ENCODE peak calls at places on chromosomes 6 and 20, in four cellular contexts. One of them, this sample, is unnamed.

GRCh38 chr6:36327226-36328009 is 9.3 kb downstream of the BNIP5 start:
- DNase-seq in SK-N-MC: no peak
- DNase-seq in adipocyte: no peak
- DNase-seq in neural progenitor cell: no peak
- DNase-seq in this sample: peak; percentile 55

GRCh38 chr6:89321571-89321970 is 6.5 kb upstream of the GABRR2 start:
- DNase-seq in neural progenitor cell: no peak
- DNase-seq in SK-N-MC: no peak
- DNase-seq in adipocyte: no peak
- DNase-seq in this sample: no peak

GRCh38 chr6:70413829-70414494 is 654 bp downstream of the FAM135A start:
- DNase-seq in adipocyte: peak; percentile 53
- DNase-seq in neural progenitor cell: peak; percentile 37
- DNase-seq in SK-N-MC: no peak
- DNase-seq in this sample: no peak

GRCh38 chr6:32120573-32121059 is 7.4 kb downstream of the ATF6B start:
- DNase-seq in adipocyte: no peak
- DNase-seq in neural progenitor cell: no peak
- DNase-seq in SK-N-MC: no peak
- DNase-seq in this sample: no peak

GRCh38 chr6:66605971-66606370 is 898.9 kb upstream of the EYS start:
- DNase-seq in adipocyte: no peak
- DNase-seq in neural progenitor cell: no peak
- DNase-seq in SK-N-MC: no peak
- DNase-seq in this sample: no peak

GRCh38 chr20:5127859-5128409 is 1.1 kb downstream of the CDS2 start:
- DNase-seq in adipocyte: no peak
- DNase-seq in neural progenitor cell: no peak
- DNase-seq in SK-N-MC: no peak
- DNase-seq in this sample: no peak

GRCh38 chr6:134379086-134379485 is 61.2 kb upstream of the SGK1 start:
- DNase-seq in neural progenitor cell: no peak
- DNase-seq in adipocyte: no peak
- DNase-seq in SK-N-MC: no peak
- DNase-seq in this sample: no peak

GRCh38 chr6:70310063-70310694 is 7.3 kb upstream of the COL9A1 start:
- DNase-seq in adipocyte: peak; percentile 71
- DNase-seq in neural progenitor cell: peak; percentile 39
- DNase-seq in SK-N-MC: peak; percentile 55
- DNase-seq in this sample: no peak

GRCh38 chr6:169902070-169902469 is 150.6 kb downstream of the ERMARD start:
- DNase-seq in SK-N-MC: no peak
- DNase-seq in neural progenitor cell: no peak
- DNase-seq in adipocyte: no peak
- DNase-seq in this sample: no peak

DNA sequence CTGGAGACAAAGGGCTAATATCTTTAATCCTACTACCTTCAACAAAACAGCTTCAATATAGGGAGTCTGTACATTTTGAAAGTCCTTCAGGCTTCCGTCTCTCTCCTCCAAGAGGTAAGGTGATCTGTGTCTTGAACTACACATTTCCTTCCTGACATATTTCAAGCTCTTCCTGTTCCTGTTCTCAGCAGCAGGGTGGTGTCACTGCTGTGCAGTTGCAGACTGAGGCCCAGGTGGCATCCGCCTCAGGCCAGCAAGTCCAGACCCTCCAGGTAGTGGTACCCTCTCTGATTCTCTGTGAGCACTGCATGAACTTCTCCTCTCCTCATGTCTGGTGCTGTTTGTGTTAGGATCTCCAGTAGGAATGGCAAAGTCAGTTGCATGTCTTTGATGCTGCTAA is 7.8 kb downstream of the NFYA start:
- DNase-seq in adipocyte: no peak
- DNase-seq in SK-N-MC: no peak
- DNase-seq in neural progenitor cell: no peak
- DNase-seq in this sample: no peak
- H3K9ac ChIP-seq in adipocyte: no peak overlapping the region
- H3K9ac ChIP-seq in SK-N-MC: no peak overlapping the region
- H3K9ac ChIP-seq in neural progenitor cell: no peak overlapping the region
- H3K9ac ChIP-seq in this sample: no peak overlapping the region

GRCh38 chr20:35616465-35617396 is 1.1 kb downstream of the SPAG4 start:
- DNase-seq in adipocyte: peak; percentile 90
- DNase-seq in SK-N-MC: peak; percentile 99
- DNase-seq in neural progenitor cell: peak; percentile 100
- DNase-seq in this sample: peak; percentile 68

GRCh38 chr20:35615667-35616464 is at the start of gene SPAG4:
- DNase-seq in adipocyte: peak; percentile 99
- DNase-seq in SK-N-MC: no peak
- DNase-seq in neural progenitor cell: no peak
- DNase-seq in this sample: peak; percentile 99

GRCh38 chr20:35618032-35618371 is 2.4 kb downstream of the SPAG4 start:
- DNase-seq in adipocyte: no peak
- DNase-seq in SK-N-MC: no peak
- DNase-seq in neural progenitor cell: no peak
- DNase-seq in this sample: no peak

GRCh38 chr20:35618372-35619131 is 2.9 kb downstream of the SPAG4 start:
- DNase-seq in neural progenitor cell: peak; percentile 57
- DNase-seq in adipocyte: peak; percentile 44
- DNase-seq in SK-N-MC: no peak
- DNase-seq in this sample: no peak

DNA sequence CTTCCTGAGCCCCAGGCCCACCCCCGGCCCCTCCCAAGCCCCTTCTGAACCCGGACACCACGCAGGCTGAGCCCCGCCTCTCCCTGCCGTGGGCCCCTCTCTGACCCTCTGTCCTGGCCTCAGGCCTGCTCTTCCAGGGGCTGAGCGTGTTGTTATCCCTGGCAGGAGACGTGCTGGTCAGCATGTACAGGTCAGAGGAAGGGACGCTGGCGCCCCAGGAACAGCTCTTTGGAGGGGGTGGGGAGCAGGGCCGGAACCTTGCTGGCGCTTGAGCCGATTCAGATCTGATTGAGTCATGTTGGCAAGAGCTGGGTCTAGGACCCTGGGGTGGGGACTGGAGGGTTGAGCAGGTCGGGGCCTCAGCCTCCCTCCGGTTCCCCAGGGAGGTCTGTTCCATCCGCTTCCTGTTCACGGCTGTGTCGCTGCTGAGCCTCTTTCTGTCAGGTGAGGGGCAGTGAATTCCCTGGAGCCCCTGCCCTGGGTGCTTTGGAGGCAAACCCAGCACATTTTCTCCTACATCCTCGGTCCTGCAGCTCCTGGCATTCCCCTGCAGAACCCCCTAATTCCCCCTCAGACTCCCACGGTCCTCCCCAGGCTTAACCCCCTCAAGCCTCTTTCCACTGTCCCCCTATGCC is 1.9 kb downstream of the SPAG4 start:
- DNase-seq in neural progenitor cell: peak; percentile 79
- DNase-seq in adipocyte: peak; percentile 46
- DNase-seq in SK-N-MC: no peak
- DNase-seq in this sample: peak; percentile 40
- H3K4me3 ChIP-seq in neural progenitor cell: peak overlapping the region; percentile 46
- H3K4me3 ChIP-seq in adipocyte: peak overlapping the region; percentile 72
- H3K4me3 ChIP-seq in SK-N-MC: peak overlapping the region; percentile 86
- H3K4me3 ChIP-seq in this sample: peak overlapping the region; percentile 71

GRCh38 chr20:1824834-1825233 is 70.4 kb upstream of the SIRPA start:
- DNase-seq in neural progenitor cell: no peak
- DNase-seq in adipocyte: no peak
- DNase-seq in SK-N-MC: no peak
- DNase-seq in this sample: no peak

GRCh38 chr20:1824177-1824576 is 71.0 kb upstream of the SIRPA start:
- DNase-seq in neural progenitor cell: no peak
- DNase-seq in adipocyte: no peak
- DNase-seq in SK-N-MC: no peak
- DNase-seq in this sample: no peak

GRCh38 chr20:1827510-1827973 is 67.7 kb upstream of the SIRPA start:
- DNase-seq in adipocyte: no peak
- DNase-seq in neural progenitor cell: no peak
- DNase-seq in SK-N-MC: no peak
- DNase-seq in this sample: no peak

GRCh38 chr20:1825492-1825891 is 69.7 kb upstream of the SIRPA start:
- DNase-seq in SK-N-MC: no peak
- DNase-seq in adipocyte: peak; percentile 74
- DNase-seq in neural progenitor cell: no peak
- DNase-seq in this sample: no peak

GRCh38 chr20:1826046-1826445 is 69.2 kb upstream of the SIRPA start:
- DNase-seq in SK-N-MC: no peak
- DNase-seq in neural progenitor cell: no peak
- DNase-seq in adipocyte: no peak
- DNase-seq in this sample: no peak
- H3K9ac ChIP-seq in SK-N-MC: no peak overlapping the region
- H3K9ac ChIP-seq in neural progenitor cell: no peak overlapping the region
- H3K9ac ChIP-seq in adipocyte: no peak overlapping the region
- H3K9ac ChIP-seq in this sample: no peak overlapping the region

GRCh38 chr20:33676121-33676520 is 1.9 kb upstream of the NECAB3 start:
- DNase-seq in SK-N-MC: no peak
- DNase-seq in adipocyte: no peak
- DNase-seq in neural progenitor cell: no peak
- DNase-seq in this sample: no peak

GRCh38 chr20:33676652-33677645 is 2.7 kb upstream of the NECAB3 start:
- DNase-seq in neural progenitor cell: no peak
- DNase-seq in adipocyte: no peak
- DNase-seq in SK-N-MC: no peak
- DNase-seq in this sample: no peak

GRCh38 chr20:33673411-33674293 is 576 bp downstream of the NECAB3 start:
- DNase-seq in SK-N-MC: no peak
- DNase-seq in adipocyte: no peak
- DNase-seq in neural progenitor cell: no peak
- DNase-seq in this sample: no peak

GRCh38 chr20:33674294-33675126 is at the start of gene NECAB3:
- DNase-seq in adipocyte: peak; percentile 93
- DNase-seq in SK-N-MC: no peak
- DNase-seq in neural progenitor cell: peak; percentile 94
- DNase-seq in this sample: no peak

DNA sequence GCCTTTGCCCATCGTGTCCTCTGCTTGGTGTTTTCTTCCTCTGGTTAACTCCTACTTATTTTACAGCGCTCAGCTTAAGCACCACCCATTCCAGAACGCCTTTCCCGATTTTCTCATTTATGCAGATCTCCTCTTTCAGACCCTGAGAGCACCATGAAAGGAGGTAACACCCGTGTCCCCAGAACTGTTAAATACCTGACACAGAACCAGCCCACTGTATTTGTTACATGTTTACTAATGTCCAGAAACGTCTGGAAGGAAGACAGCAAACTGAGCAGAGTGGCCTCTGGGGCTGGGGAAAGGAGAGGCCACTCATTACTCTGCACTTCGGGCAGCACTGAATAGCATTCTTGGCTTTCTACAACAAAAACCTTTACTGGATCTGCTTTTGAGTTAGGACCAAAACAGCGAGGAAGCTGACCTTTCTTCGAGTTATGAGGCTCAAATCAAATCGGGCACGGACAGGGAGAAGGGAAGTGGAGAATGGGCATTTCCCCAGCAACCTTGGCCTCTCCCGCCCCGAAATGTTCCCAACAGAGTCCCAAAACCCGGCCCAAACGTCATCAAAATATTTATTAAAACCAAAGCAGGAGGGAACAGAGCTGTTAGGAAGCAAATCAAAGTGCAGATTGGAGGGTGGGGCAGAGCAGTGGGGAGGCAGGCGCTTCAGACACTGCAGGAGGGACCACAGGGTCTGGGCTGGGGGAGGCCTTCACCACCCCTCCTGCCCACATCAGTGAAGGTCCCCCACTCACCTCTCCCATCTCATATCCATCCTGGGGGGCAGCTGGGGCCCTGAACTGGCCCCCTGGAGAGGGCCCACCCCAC is 1.1 kb upstream of the NECAB3 start:
- DNase-seq in SK-N-MC: no peak
- DNase-seq in neural progenitor cell: no peak
- DNase-seq in adipocyte: no peak
- DNase-seq in this sample: no peak
- H3K4me3 ChIP-seq in SK-N-MC: peak overlapping the region; percentile 18
- H3K4me3 ChIP-seq in neural progenitor cell: peak overlapping the region; percentile 74
- H3K4me3 ChIP-seq in adipocyte: peak overlapping the region; percentile 81
- H3K4me3 ChIP-seq in this sample: peak overlapping the region; percentile 81

GRCh38 chr6:22929228-22929627 is 359.9 kb downstream of the HDGFL1 start:
- DNase-seq in SK-N-MC: no peak
- DNase-seq in adipocyte: no peak
- DNase-seq in neural progenitor cell: no peak
- DNase-seq in this sample: no peak

GRCh38 chr6:22925920-22926587 is 356.7 kb downstream of the HDGFL1 start:
- DNase-seq in adipocyte: peak; percentile 22
- DNase-seq in SK-N-MC: no peak
- DNase-seq in neural progenitor cell: no peak
- DNase-seq in this sample: no peak

GRCh38 chr6:22928775-22929174 is 359.4 kb downstream of the HDGFL1 start:
- DNase-seq in adipocyte: no peak
- DNase-seq in SK-N-MC: no peak
- DNase-seq in neural progenitor cell: peak; percentile 15
- DNase-seq in this sample: no peak

GRCh38 chr6:22925304-22925835 is 356.0 kb downstream of the HDGFL1 start:
- DNase-seq in adipocyte: no peak
- DNase-seq in neural progenitor cell: no peak
- DNase-seq in SK-N-MC: no peak
- DNase-seq in this sample: no peak

GRCh38 chr6:22926613-22927348 is 357.4 kb downstream of the HDGFL1 start:
- DNase-seq in SK-N-MC: no peak
- DNase-seq in neural progenitor cell: no peak
- DNase-seq in adipocyte: no peak
- DNase-seq in this sample: no peak
- H3K9ac ChIP-seq in SK-N-MC: no peak overlapping the region
- H3K9ac ChIP-seq in neural progenitor cell: no peak overlapping the region
- H3K9ac ChIP-seq in adipocyte: no peak overlapping the region
- H3K9ac ChIP-seq in this sample: no peak overlapping the region

GRCh38 chr20:1286267-1287036 is 20.4 kb downstream of the SNPH start:
- DNase-seq in SK-N-MC: no peak
- DNase-seq in neural progenitor cell: no peak
- DNase-seq in adipocyte: no peak
- DNase-seq in this sample: no peak
- H3K4me3 ChIP-seq in SK-N-MC: no peak overlapping the region
- H3K4me3 ChIP-seq in neural progenitor cell: no peak overlapping the region
- H3K4me3 ChIP-seq in adipocyte: no peak overlapping the region
- H3K4me3 ChIP-seq in this sample: no peak overlapping the region

GRCh38 chr6:147744012-147744411 is 235.5 kb downstream of the SAMD5 start:
- DNase-seq in SK-N-MC: no peak
- DNase-seq in adipocyte: no peak
- DNase-seq in neural progenitor cell: no peak
- DNase-seq in this sample: no peak

GRCh38 chr6:147751232-147751631 is 242.7 kb downstream of the SAMD5 start:
- DNase-seq in neural progenitor cell: no peak
- DNase-seq in SK-N-MC: no peak
- DNase-seq in adipocyte: no peak
- DNase-seq in this sample: no peak

GRCh38 chr6:147750420-147750819 is 241.9 kb downstream of the SAMD5 start:
- DNase-seq in SK-N-MC: no peak
- DNase-seq in adipocyte: no peak
- DNase-seq in neural progenitor cell: peak; percentile 8
- DNase-seq in this sample: no peak

GRCh38 chr6:147752686-147753418 is 244.4 kb downstream of the SAMD5 start:
- DNase-seq in SK-N-MC: no peak
- DNase-seq in adipocyte: peak; percentile 73
- DNase-seq in neural progenitor cell: no peak
- DNase-seq in this sample: no peak

DNA sequence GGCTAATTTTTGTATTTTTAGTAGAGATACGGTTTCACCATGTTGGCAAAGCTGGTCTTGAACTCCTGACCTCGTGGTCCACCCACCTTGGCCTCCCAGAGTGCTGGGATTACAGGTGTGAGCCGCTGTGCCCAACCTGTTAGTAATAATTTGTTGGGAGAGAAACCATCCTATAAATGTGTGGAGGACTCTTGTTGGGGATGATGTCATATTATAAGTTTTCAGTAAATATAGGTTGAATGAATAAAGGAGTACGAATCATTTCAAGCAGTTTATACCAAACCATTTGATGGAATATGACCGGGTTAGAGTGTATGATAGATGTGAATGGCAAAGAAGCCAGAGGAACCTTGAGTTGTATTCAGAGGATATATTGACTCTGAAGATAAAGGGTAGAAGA is 240.8 kb downstream of the SAMD5 start:
- DNase-seq in SK-N-MC: no peak
- DNase-seq in neural progenitor cell: no peak
- DNase-seq in adipocyte: no peak
- DNase-seq in this sample: no peak
- H3K9ac ChIP-seq in SK-N-MC: no peak overlapping the region
- H3K9ac ChIP-seq in neural progenitor cell: no peak overlapping the region
- H3K9ac ChIP-seq in adipocyte: no peak overlapping the region
- H3K9ac ChIP-seq in this sample: no peak overlapping the region